ENCODE peak calls at places on chromosomes 2 and 18, in nine cellular contexts. H is IMR-90, S is H1, W is stomach, T is adrenal gland, R is right lobe of liver, M is Peyer's patch, J is transverse colon, Q is GM12878. Z is an unnamed sample. For H3K4me1, the result is how much of the 10 kb centered on the place peaks cover.

GRCh38 chr2:1886405-1886992 is 142.2 kb upstream of the PXDN start:
- DNase-seq in T (peak), J (peak), H (peak), R (peak), W (peak), Q (no peak), M (peak), S (peak), Z (no peak)

GRCh38 chr2:23384551-23385349 is at the start of gene KLHL29:
- DNase-seq in S (peak), H (peak), T (peak), Q (no peak), M (peak), J (peak), W (peak), R (peak), Z (no peak)

GRCh38 chr18:47174545-47175116 is 1.5 kb downstream of the IER3IP1 start:
- DNase-seq in S (no peak), W (no peak), H (no peak), J (no peak), T (no peak), R (no peak), M (no peak), Q (no peak), Z (no peak)

GRCh38 chr2:30680121-30680520 is 127.1 kb downstream of the CAPN13 start:
- DNase-seq in H (no peak), Q (no peak), S (peak), T (no peak), J (no peak), W (no peak), R (no peak), M (no peak), Z (no peak)

GRCh38 chr2:127650785-127651380 is 4.9 kb downstream of the GPR17 start:
- DNase-seq in T (no peak), W (no peak), M (no peak), R (peak), Q (no peak), H (no peak), S (no peak), J (no peak), Z (no peak)

GRCh38 chr2:201403904-201404303 is 46.8 kb upstream of the FLACC1 start:
- DNase-seq in S (no peak), R (no peak), J (no peak), W (no peak), M (no peak), T (no peak), H (peak), Q (no peak), Z (no peak)

GRCh38 chr2:14492920-14493503 is 139.5 kb upstream of the LRATD1 start:
- DNase-seq in H (peak), S (no peak), T (no peak), W (no peak), Q (no peak), R (no peak), M (no peak), J (no peak), Z (no peak)

GRCh38 chr2:234978466-234979203 is 26.8 kb downstream of the SH3BP4 start:
- DNase-seq in J (peak), W (peak), H (peak), S (no peak), M (no peak), Q (no peak), T (no peak), R (no peak), Z (no peak)

GRCh38 chr2:148259674-148260073 is 238.8 kb downstream of the MBD5 start:
- DNase-seq in H (peak), R (no peak), T (no peak), Q (no peak), M (no peak), J (no peak), W (no peak), S (no peak), Z (no peak)

GRCh38 chr18:77157312-77157711 is 24.7 kb upstream of the MBP start:
- DNase-seq in H (no peak), T (no peak), R (no peak), J (no peak), M (no peak), Q (no peak), W (no peak), S (no peak), Z (no peak)

GRCh38 chr2:215528555-215528954 is 92.7 kb upstream of the FN1 start:
- DNase-seq in J (no peak), M (no peak), W (no peak), T (no peak), Q (no peak), S (no peak), H (peak), R (no peak), Z (no peak)

GRCh38 chr18:12692206-12692605 is 10.3 kb downstream of the CEP76 start:
- DNase-seq in M (no peak), T (no peak), R (no peak), J (no peak), Q (no peak), W (no peak), H (no peak), S (no peak), Z (no peak)

GRCh38 chr18:79393626-79394401 is 1.9 kb upstream of the NFATC1 start:
- DNase-seq in H (peak), W (peak), Q (no peak), J (peak), R (peak), M (peak), T (peak), S (peak), Z (no peak)

GRCh38 chr2:186995092-186995491 is 146.1 kb upstream of the ZSWIM2 start:
- DNase-seq in Q (no peak), W (no peak), S (no peak), T (no peak), R (no peak), H (peak), M (no peak), J (no peak), Z (no peak)

GRCh38 chr2:2960817-2961216 is 416.8 kb downstream of the EIPR1 start:
- DNase-seq in H (no peak), M (no peak), J (no peak), R (no peak), T (no peak), S (no peak), Q (no peak), W (no peak), Z (no peak)

GRCh38 chr2:18123577-18123976 is 245.1 kb downstream of the KCNS3 start:
- DNase-seq in S (no peak), W (no peak), R (no peak), H (no peak), Q (no peak), J (no peak), M (no peak), T (no peak), Z (no peak)

GRCh38 chr2:178241852-178242551 is 47.7 kb downstream of the OSBPL6 start:
- DNase-seq in J (peak), R (peak), Q (no peak), T (peak), S (no peak), H (peak), M (peak), W (peak), Z (no peak)

GRCh38 chr2:214649440-214650205 is 159.9 kb downstream of the BARD1 start:
- DNase-seq in T (no peak), W (no peak), S (no peak), Q (no peak), H (peak), J (no peak), R (no peak), M (no peak), Z (no peak)

GRCh38 chr2:128550389-128550788 is 231.7 kb upstream of the HS6ST1 start:
- DNase-seq in S (no peak), T (no peak), W (no peak), J (no peak), Q (no peak), R (no peak), H (no peak), M (no peak), Z (no peak)

GRCh38 chr2:185291035-185291647 is 447.5 kb upstream of the FSIP2 start:
- DNase-seq in T (peak), H (peak), Q (no peak), W (peak), S (peak), M (peak), J (peak), R (peak), Z (no peak)

GRCh38 chr2:51624995-51625394 is 593.1 kb upstream of the NRXN1 start:
- DNase-seq in R (no peak), M (no peak), W (no peak), T (no peak), Q (no peak), J (no peak), S (no peak), H (peak), Z (no peak)

DNA sequence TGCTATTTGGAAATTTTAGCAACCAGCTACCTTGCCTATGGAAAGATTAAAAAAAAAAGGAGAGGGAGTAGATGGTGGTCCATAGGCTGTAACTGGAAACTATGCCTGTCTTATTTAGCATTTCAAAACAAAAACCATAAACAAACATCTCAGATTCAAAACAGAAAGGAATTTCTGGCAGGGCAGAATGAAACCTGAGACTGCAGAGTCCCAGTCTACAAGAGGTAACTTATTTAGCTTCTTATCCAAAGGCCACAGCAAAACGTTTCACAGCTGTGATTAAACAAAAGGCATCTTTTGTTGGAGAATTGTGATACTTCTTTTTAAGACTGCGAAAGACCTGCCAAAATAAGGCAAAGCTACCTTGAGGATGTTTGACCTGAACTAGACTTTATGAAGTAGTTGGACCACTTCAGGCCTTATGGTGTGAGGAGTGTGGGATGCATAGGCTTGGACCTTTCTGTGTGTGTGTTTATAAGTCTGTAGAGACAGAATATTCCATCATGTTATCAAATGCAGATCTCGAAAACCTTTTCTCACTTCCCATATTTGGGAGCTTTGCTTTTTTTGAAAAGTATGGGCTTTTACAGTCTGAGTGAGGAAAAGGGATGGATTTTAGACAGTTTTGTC is 11.0 kb downstream of the CRIM1 start:
- DNase-seq in J (no peak), Q (no peak), H (no peak), W (no peak), R (no peak), T (no peak), S (no peak), M (no peak), Z (no peak)
- H3K4me1 ChIP-seq in J (under half), Q (under half), H (under half), W (half or more), R (under half), T (under half), S (half or more), M (under half), Z (half or more)

GRCh38 chr2:61016392-61017002 is 1.0 kb upstream of the PEX13 start:
- DNase-seq in Q (no peak), T (no peak), M (no peak), H (no peak), S (no peak), R (no peak), W (no peak), J (no peak), Z (no peak)

GRCh38 chr2:61017003-61017555 is 441 bp upstream of the PEX13 start:
- DNase-seq in J (peak), H (peak), S (peak), M (peak), T (peak), W (peak), R (peak), Q (peak), Z (peak)

GRCh38 chr2:61018319-61018750 is 280 bp upstream of the PUS10 start:
- DNase-seq in H (peak), S (no peak), J (no peak), W (no peak), R (no peak), M (no peak), T (no peak), Q (no peak), Z (no peak)

GRCh38 chr2:61018798-61019197 is 743 bp upstream of the PUS10 start:
- DNase-seq in R (no peak), H (no peak), J (no peak), M (no peak), Q (no peak), S (no peak), W (no peak), T (no peak), Z (no peak)

DNA sequence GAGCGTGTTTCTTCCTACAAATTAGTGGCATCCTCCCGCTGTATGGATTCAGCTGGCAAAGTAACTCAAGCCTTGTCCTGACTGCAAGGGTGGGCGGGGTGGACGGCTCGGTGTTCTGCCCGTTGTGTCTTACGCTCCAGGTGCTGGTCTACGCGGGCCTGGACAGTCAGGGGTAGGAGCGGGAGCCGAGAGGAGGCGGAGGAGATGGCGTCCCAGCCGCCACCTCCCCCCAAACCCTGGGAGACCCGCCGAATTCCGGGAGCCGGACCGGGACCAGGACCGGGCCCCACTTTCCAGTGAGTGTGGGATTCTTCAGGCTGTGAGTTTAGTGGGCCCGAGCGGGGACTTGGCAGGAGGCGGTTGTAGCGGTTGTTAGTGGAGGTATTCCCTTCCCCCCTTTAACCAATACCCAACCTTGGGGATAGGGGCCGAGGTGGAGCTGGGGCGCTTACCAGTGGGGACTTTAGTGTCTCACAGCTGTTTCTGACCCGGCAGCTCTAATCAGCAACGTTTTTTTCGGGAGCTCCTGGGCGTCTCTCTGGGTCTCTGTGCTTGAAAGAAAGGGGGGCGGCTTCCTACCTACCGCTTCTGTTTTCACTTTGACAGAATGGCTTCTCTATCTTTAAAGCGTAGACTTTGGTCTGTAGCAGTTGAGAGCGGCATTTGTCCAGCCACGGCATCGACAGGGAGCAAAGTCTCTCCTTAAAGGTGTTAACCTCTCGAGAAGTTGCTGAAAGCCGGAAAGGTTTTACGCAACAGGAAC is at the start of the genes PEX13 and PUS10:
- DNase-seq in W (peak), H (peak), J (peak), M (peak), T (peak), S (peak), Q (peak), R (peak), Z (peak)
- TF ChIP-seq POLR2A in W (peak), H (peak), J (peak), M (peak), T (peak), S (no peak), Q (peak), R (peak), Z (peak)

GRCh38 chr2:170354409-170354808 is 176.5 kb downstream of the MYO3B start:
- DNase-seq in W (no peak), T (no peak), H (no peak), S (no peak), R (no peak), Q (no peak), J (no peak), M (no peak), Z (no peak)
- H3K4me3 ChIP-seq in W (no peak), T (no peak), H (no peak), S (no peak), R (no peak), Q (no peak), J (no peak), M (no peak), Z (no peak)

GRCh38 chr2:205288681-205289080 is 393.6 kb upstream of the NRP2 start:
- DNase-seq in Q (no peak), S (no peak), W (no peak), H (no peak), M (no peak), J (no peak), T (no peak), R (no peak), Z (no peak)

GRCh38 chr2:205283721-205284270 is 398.5 kb upstream of the NRP2 start:
- DNase-seq in T (no peak), Q (no peak), S (no peak), H (no peak), J (no peak), W (no peak), R (no peak), M (no peak), Z (no peak)

GRCh38 chr2:205280630-205281225 is 401.6 kb upstream of the NRP2 start:
- DNase-seq in J (no peak), S (no peak), H (no peak), T (no peak), W (no peak), R (no peak), Q (no peak), M (no peak), Z (no peak)

GRCh38 chr2:205287316-205287715 is 395.0 kb upstream of the NRP2 start:
- DNase-seq in S (no peak), M (no peak), H (peak), J (no peak), Q (no peak), T (no peak), W (no peak), R (no peak), Z (no peak)

GRCh38 chr2:205284323-205284722 is 398.0 kb upstream of the NRP2 start:
- DNase-seq in W (no peak), T (no peak), S (no peak), M (no peak), R (no peak), J (no peak), H (no peak), Q (no peak), Z (no peak)
- H3K4me1 ChIP-seq in W (under half), T (under half), S (under half), M (under half), R (under half), J (under half), H (under half), Q (under half), Z (under half)

GRCh38 chr18:58534535-58535301 is 94.2 kb downstream of the ALPK2 start:
- DNase-seq in J (no peak), R (no peak), Q (no peak), H (no peak), S (no peak), T (no peak), W (no peak), M (no peak), Z (no peak)

GRCh38 chr18:58535340-58536186 is 93.3 kb downstream of the ALPK2 start:
- DNase-seq in T (no peak), W (no peak), S (no peak), H (peak), R (no peak), M (no peak), J (no peak), Q (peak), Z (no peak)

GRCh38 chr18:58537272-58538038 is 91.4 kb downstream of the ALPK2 start:
- DNase-seq in T (no peak), W (no peak), J (no peak), H (no peak), S (no peak), R (no peak), M (no peak), Q (no peak), Z (no peak)

GRCh38 chr18:58536534-58537271 is 92.2 kb downstream of the ALPK2 start:
- DNase-seq in H (no peak), R (no peak), W (no peak), S (no peak), T (no peak), M (no peak), J (peak), Q (no peak), Z (no peak)

DNA sequence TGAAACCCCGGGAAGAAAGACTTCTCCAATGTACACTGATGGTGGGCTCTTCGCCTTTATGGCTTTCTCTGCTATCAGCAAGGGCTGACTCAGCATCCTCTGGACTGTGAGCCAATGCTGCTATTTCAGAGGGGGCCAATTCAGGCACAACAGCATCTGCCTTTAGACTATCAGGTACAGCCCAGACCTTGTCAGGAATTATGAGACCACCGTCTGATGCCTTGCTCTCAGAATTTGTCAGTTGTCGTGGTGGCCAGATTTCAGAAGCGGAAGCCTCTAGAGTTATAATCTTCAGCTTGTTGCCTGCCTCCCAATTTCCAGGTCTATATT is 92.7 kb downstream of the ALPK2 start:
- DNase-seq in Q (no peak), J (no peak), T (no peak), R (no peak), W (no peak), H (no peak), M (no peak), S (no peak), Z (no peak)
- TF ChIP-seq POLR2A in Q (no peak), J (no peak), T (no peak), R (no peak), W (no peak), H (no peak), M (no peak), S (no peak), Z (no peak)

GRCh38 chr2:138274421-138275291 is 226.9 kb upstream of the SPOPL start:
- DNase-seq in H (peak), T (no peak), Q (no peak), M (no peak), R (no peak), S (no peak), W (no peak), J (peak), Z (no peak)
- H3K4me3 ChIP-seq in H (no peak), T (no peak), Q (no peak), M (no peak), R (no peak), S (no peak), W (no peak), J (no peak), Z (no peak)

DNA sequence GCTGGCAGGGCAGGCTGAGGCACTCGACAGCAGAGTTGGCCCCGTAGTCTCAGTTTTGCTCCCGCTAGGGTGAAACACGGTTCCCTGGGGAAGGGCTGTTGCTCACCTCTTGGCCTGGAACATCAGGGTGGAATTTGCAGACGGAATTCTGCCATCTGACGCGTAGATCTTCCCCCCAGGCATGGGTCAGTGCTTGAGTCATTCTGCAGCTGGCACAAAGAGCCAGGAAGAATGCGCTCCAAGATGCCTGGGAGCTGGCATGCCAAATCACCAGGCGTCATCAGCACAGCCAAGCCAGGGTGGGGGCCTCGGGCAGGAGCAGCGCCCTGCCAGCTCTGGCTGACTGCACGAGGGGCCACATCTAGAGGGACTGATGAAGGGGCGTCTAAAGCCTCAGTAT is 42.7 kb downstream of the ODC1 start:
- DNase-seq in W (no peak), S (no peak), H (peak), M (no peak), T (peak), J (peak), R (no peak), Q (no peak), Z (no peak)
- H3K4me1 ChIP-seq in W (half or more), S (under half), H (under half), M (under half), T (half or more), J (half or more), R (under half), Q (under half), Z (under half)

Z was measured in esophagus squamous epithelium.